ENCODE peak calls at places on chromosomes 12 and 14, in five cellular contexts. N, M, W, L and P are unnamed samples.

GRCh38 chr14:81831128-81831815 is 297.6 kb upstream of the SEL1L start:
- DNase-seq in N (no peak), M (no peak), W (no peak), L (no peak), P (no peak)

GRCh38 chr12:97557116-97557515 is 94.5 kb downstream of the RMST start:
- DNase-seq in N (no peak), M (no peak), W (no peak), L (no peak), P (no peak)

GRCh38 chr12:57845478-57846284 is 848 bp downstream of the CTDSP2 start:
- DNase-seq in N (peak), M (peak), W (peak), L (peak), P (peak)

GRCh38 chr12:51393676-51394545 is 2.7 kb upstream of the GALNT6 start:
- DNase-seq in N (no peak), M (no peak), W (no peak), L (peak), P (peak)

GRCh38 chr12:61367281-61367785 is 892.9 kb upstream of the USP15 start:
- DNase-seq in N (no peak), M (no peak), W (no peak), L (no peak), P (no peak)

GRCh38 chr12:40312982-40313576 is 88.3 kb downstream of the LRRK2 start:
- DNase-seq in N (no peak), M (no peak), W (no peak), L (peak), P (peak)

GRCh38 chr14:55129428-55130193 is 559 bp downstream of the LGALS3 start:
- DNase-seq in N (peak), M (peak), W (peak), L (peak), P (peak)

GRCh38 chr12:57579011-57579410 is 12.0 kb upstream of the PIP4K2C start:
- DNase-seq in N (no peak), M (no peak), W (no peak), L (peak), P (no peak)

GRCh38 chr12:101108130-101108529 is 101.9 kb downstream of the SLC5A8 start:
- DNase-seq in N (no peak), M (no peak), W (no peak), L (no peak), P (no peak)

GRCh38 chr14:20782280-20782890 is 1.3 kb downstream of the RNASE6 start:
- DNase-seq in N (peak), M (no peak), W (no peak), L (no peak), P (no peak)

GRCh38 chr12:11553871-11554533 is 95.5 kb upstream of the ETV6 start:
- DNase-seq in N (peak), M (peak), W (peak), L (peak), P (peak)

GRCh38 chr12:111586986-111587385 is 12.1 kb downstream of the ATXN2 start:
- DNase-seq in N (no peak), M (no peak), W (no peak), L (no peak), P (no peak)

GRCh38 chr14:103623883-103624482 is 5.0 kb upstream of the KLC1 start:
- DNase-seq in N (no peak), M (no peak), W (no peak), L (no peak), P (no peak)
- TF ChIP-seq CTCF in N (no peak), M (no peak), W (no peak), L (no peak), P (no peak)

DNA sequence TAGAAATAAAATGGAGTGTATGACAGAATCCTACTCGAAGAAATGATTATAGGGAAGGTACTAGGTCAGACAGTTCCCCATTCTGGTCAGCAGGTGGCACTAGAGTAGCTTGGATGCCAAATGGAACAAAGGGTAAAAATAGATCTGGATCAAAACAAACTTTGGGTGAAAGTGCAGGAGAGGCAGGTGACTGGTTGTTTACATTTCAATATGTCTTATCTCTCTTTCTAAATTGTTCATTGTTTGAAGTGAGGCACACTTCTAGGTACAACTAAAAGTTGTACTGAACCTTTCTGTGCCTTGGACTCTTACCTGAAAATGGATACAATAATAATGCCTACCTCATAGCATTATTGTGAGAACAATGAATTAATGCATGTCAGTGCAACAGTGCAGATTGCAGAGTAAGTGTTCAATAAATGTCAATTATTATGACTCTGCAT is 62.0 kb upstream of the OSBPL8 start:
- DNase-seq in N (peak), M (peak), W (peak), L (peak), P (peak)
- TF ChIP-seq CTCF in N (peak), M (peak), W (peak), L (peak), P (peak)

GRCh38 chr14:51219473-51220448 is 20.3 kb upstream of the TMX1 start:
- DNase-seq in N (no peak), M (no peak), W (peak), L (peak), P (no peak)
- TF ChIP-seq CTCF in N (peak), M (peak), W (peak), L (peak), P (peak)

GRCh38 chr12:7460375-7461259 is 16.7 kb upstream of the CD163L1 start:
- DNase-seq in N (peak), M (peak), W (peak), L (peak), P (peak)
- TF ChIP-seq CTCF in N (peak), M (peak), W (peak), L (peak), P (peak)

DNA sequence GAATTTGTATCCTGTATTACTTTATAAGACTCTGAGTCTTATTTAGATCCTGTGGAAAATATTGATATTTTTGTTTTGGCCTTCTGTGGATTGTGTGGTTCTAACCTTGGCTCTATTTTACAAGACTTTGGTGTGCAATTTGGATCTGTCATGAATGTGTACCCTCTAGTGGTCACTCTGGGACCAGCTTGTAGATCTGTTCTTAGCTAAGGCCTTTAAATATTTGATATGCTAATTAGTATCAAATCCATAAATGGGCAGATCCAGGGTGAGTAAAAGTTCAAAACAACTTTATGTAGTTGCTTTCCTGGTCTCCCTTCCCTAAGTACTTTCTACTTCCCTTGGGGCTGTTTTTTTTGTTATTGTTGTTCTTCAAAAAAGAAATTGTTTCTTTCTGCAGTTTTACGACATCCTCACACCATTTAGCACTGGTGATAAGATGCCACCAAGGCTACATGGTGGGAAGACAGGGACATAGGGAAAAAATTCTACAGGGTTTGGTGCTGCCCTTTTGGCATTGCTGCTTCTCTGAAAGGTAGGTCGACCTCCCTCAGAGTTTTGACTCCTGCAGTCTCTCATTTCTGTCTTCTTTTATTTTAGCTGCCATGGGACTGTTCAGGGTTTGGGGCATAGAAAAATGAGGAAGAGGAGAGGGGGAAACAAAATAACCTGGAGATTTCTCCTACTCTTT is 238.5 kb downstream of the GPHN start:
- DNase-seq in N (peak), M (no peak), W (no peak), L (peak), P (peak)
- TF ChIP-seq CTCF in N (peak), M (peak), W (peak), L (peak), P (peak)

DNA sequence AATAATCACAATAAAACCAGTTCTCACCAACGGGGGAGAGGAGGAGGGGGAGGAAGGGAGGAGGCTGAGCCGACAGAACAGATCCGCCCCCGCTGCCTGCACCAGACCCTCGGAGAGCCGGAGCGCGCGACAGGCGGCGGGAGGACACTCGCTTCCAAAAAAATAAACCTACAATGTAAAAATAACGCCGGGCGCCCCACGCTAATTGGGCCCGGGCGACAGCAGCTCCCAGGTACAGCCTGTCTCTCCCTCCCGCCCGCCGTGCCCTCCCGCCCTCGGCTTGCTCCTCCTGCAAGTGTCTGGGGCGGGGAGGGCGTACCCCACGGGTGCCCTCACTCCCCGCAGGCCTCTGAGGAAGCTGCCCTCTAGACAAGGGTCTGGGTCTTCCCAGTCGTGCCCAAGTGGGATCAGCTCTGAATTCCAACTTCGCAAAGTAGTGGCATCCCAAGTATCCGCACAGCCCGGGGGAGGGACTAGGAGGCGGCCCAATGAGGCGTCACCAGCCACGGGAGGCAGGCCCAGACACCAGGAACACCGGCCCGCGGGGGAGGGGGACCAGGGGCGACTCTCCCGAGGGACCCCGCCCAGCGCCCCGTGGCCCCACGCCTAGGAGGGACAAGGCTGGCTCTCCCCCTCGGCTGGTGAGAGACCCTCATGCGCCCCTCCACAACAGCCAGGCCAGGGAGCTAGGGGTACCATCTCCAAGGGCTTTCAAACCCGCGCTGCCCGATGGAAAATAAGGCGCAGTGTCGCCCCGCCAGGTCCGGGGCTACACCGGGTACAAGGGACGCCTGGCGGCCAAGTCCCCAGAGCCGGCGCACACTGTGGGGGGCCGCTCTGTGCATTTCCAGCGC is 1.0 kb downstream of the NCOR2 start:
- DNase-seq in N (peak), M (peak), W (peak), L (peak), P (peak)
- TF ChIP-seq CTCF in N (peak), M (no peak), W (no peak), L (no peak), P (peak)

DNA sequence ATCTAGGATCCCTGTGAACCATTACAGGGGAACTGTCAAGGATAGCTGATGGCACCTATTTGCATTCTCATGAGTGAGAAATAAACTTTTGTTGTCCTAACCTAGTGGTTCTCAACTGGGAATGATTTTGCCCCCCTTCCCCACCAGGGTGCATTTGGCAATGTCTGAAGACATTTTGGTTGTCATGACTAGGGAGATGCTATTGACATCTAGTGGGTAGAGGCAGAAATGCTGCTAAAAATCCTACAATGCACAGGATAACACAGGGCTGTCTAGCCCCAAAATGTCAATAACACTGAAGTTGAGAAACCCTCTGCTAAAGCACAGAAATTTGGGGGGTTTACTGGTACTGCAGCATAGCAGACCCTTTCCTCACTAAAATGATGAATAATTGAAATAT is 140.9 kb upstream of the SRRM4 start:
- DNase-seq in N (no peak), M (no peak), W (no peak), L (no peak), P (no peak)
- TF ChIP-seq CTCF in N (no peak), M (peak), W (peak), L (no peak), P (peak)

GRCh38 chr12:132075026-132075713 is 68.9 kb downstream of the DDX51 start:
- DNase-seq in N (no peak), M (no peak), W (no peak), L (no peak), P (no peak)
- TF ChIP-seq CTCF in N (peak), M (peak), W (no peak), L (peak), P (peak)

GRCh38 chr12:66119229-66119869 is 11.2 kb downstream of the LLPH start:
- DNase-seq in N (no peak), M (no peak), W (no peak), L (peak), P (no peak)

GRCh38 chr12:66119870-66120241 is 10.7 kb downstream of the LLPH start:
- DNase-seq in N (no peak), M (no peak), W (no peak), L (no peak), P (no peak)

GRCh38 chr12:66117242-66117641 is 13.3 kb downstream of the LLPH start:
- DNase-seq in N (no peak), M (no peak), W (no peak), L (no peak), P (no peak)

GRCh38 chr12:66118240-66118891 is 12.2 kb downstream of the LLPH start:
- DNase-seq in N (no peak), M (no peak), W (no peak), L (no peak), P (peak)

GRCh38 chr12:66120477-66120876 is 10.1 kb downstream of the LLPH start:
- DNase-seq in N (no peak), M (no peak), W (no peak), L (no peak), P (no peak)
- TF ChIP-seq CTCF in N (no peak), M (peak), W (no peak), L (peak), P (peak)